ENCODE peak calls at places on chromosome 1, in eight cellular contexts. M is Panc1, Q is pancreas, F is uterus, D is heart left ventricle, Z is PC-9, G is MM.1S, T is ovary. S is an unnamed sample.

GRCh38 chr1:224676613-224677012 is 60.5 kb downstream of the CNIH3 start:
- DNase-seq in M (no peak), Q (no peak), F (no peak), D (no peak), Z (no peak), G (no peak), T (no peak), S (no peak)

GRCh38 chr1:230375795-230376194 is 50.3 kb downstream of the PGBD5 start:
- DNase-seq in M (no peak), Q (peak; percentile 18), F (no peak), D (peak; percentile 23), Z (no peak), G (no peak), T (no peak), S (no peak)

GRCh38 chr1:53266038-53266437 is 27.7 kb upstream of the MAGOH start:
- DNase-seq in M (no peak), Q (no peak), F (no peak), D (no peak), Z (no peak), G (no peak), T (no peak), S (no peak)

GRCh38 chr1:73744985-73745384 is 453.0 kb downstream of the LRRIQ3 start:
- DNase-seq in M (no peak), Q (no peak), F (no peak), D (no peak), Z (no peak), G (no peak), T (no peak), S (no peak)

GRCh38 chr1:235068155-235069121 is 60.2 kb downstream of the TOMM20 start:
- DNase-seq in M (peak; percentile 95), Q (no peak), F (no peak), D (no peak), Z (peak; percentile 98), G (no peak), T (no peak), S (peak; percentile 98)

GRCh38 chr1:178098262-178098661 is 4.4 kb downstream of the RASAL2 start:
- DNase-seq in M (no peak), Q (no peak), F (no peak), D (no peak), Z (no peak), G (no peak), T (no peak), S (no peak)

GRCh38 chr1:248850536-248851251 is 8.2 kb downstream of the ZNF692 start:
- DNase-seq in M (no peak), Q (peak; percentile 8), F (no peak), D (no peak), Z (no peak), G (no peak), T (no peak), S (no peak)

GRCh38 chr1:207015791-207016190 is 16.8 kb downstream of the C1orf116 start:
- DNase-seq in M (no peak), Q (no peak), F (no peak), D (no peak), Z (no peak), G (no peak), T (no peak), S (no peak)

GRCh38 chr1:209675567-209676154 is 449 bp downstream of the G0S2 start:
- DNase-seq in M (no peak), Q (peak; percentile 52), F (peak; percentile 26), D (peak; percentile 46), Z (no peak), G (no peak), T (peak; percentile 71), S (no peak)

GRCh38 chr1:36089393-36090121 is 865 bp downstream of the ADPRS start:
- DNase-seq in M (no peak), Q (peak; percentile 19), F (no peak), D (no peak), Z (peak; percentile 59), G (peak; percentile 50), T (no peak), S (peak; percentile 48)

GRCh38 chr1:91604632-91605031 is 104.0 kb downstream of the CDC7 start:
- DNase-seq in M (no peak), Q (no peak), F (no peak), D (no peak), Z (no peak), G (no peak), T (no peak), S (no peak)

GRCh38 chr1:153612755-153613331 is at the start of gene S100A16:
- DNase-seq in M (no peak), Q (peak; percentile 79), F (peak; percentile 81), D (peak; percentile 76), Z (peak; percentile 86), G (no peak), T (peak; percentile 82), S (peak; percentile 88)

GRCh38 chr1:32351859-32352745 is 10.2 kb downstream of the FAM229A start:
- DNase-seq in M (no peak), Q (no peak), F (peak; percentile 68), D (peak; percentile 63), Z (no peak), G (no peak), T (peak; percentile 83), S (no peak)

GRCh38 chr1:219466766-219467165 is 146.1 kb downstream of the ZC3H11B start:
- DNase-seq in M (no peak), Q (no peak), F (no peak), D (no peak), Z (no peak), G (no peak), T (no peak), S (no peak)

GRCh38 chr1:236356141-236356540 is 37.9 kb upstream of the EDARADD start:
- DNase-seq in M (no peak), Q (no peak), F (no peak), D (no peak), Z (no peak), G (no peak), T (no peak), S (no peak)

GRCh38 chr1:178690496-178690895 is 34.5 kb upstream of the RALGPS2 start:
- DNase-seq in M (no peak), Q (no peak), F (no peak), D (no peak), Z (no peak), G (no peak), T (no peak), S (no peak)

GRCh38 chr1:26084844-26085243 is 17.4 kb upstream of the TRIM63 start:
- DNase-seq in M (no peak), Q (no peak), F (no peak), D (no peak), Z (no peak), G (no peak), T (no peak), S (no peak)

GRCh38 chr1:92444351-92444750 is 42.4 kb downstream of the GFI1 start:
- DNase-seq in M (no peak), Q (no peak), F (no peak), D (no peak), Z (no peak), G (no peak), T (no peak), S (peak; percentile 52)

GRCh38 chr1:119779869-119780356 is 11.2 kb upstream of the HMGCS2 start:
- DNase-seq in M (no peak), Q (peak; percentile 48), F (peak; percentile 43), D (no peak), Z (peak; percentile 97), G (no peak), T (peak; percentile 64), S (no peak)

GRCh38 chr1:64917328-64917861 is 49.0 kb downstream of the JAK1 start:
- DNase-seq in M (peak; percentile 92), Q (peak; percentile 42), F (peak; percentile 76), D (peak; percentile 64), Z (peak; percentile 86), G (no peak), T (no peak), S (peak; percentile 91)
- H3K4me1 ChIP-seq in M (peaks cover 64% of the 10 kb centered on the region), Q (peaks cover 76% of the 10 kb centered on the region), F (no peaks in the 10 kb centered on the region), D (peaks cover 60% of the 10 kb centered on the region), Z (peaks cover 56% of the 10 kb centered on the region), G (peaks cover 10% of the 10 kb centered on the region), T (peaks cover 18% of the 10 kb centered on the region), S (peaks cover 22% of the 10 kb centered on the region)

GRCh38 chr1:221778125-221778524 is 36.2 kb upstream of the DUSP10 start:
- DNase-seq in M (no peak), Q (no peak), F (no peak), D (no peak), Z (no peak), G (no peak), T (no peak), S (no peak)
- H3K27ac ChIP-seq in M (no peak overlapping the region), Q (no peak overlapping the region), F (no peak overlapping the region), D (no peak overlapping the region), Z (no peak overlapping the region), G (peak overlapping the region; percentile 74), T (no peak overlapping the region), S (no peak overlapping the region)

DNA sequence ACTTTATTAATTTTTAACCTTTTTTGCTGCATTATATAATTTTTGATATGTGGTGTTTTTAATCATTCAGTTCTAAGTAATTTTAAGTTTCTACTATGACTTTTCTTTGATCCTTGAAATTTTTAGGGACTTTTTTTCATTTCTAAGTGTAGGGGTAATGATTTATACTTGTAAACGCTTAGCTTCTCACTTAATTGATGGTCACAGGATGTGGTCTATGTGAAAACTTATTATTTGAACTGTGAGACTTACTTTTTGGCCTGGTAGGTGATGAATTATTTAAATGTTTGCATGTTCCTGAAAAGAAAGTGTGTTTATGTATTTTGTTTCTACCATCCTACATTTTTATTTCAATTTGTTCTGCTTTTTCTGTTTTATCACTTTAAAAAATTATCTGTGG is 17.2 kb downstream of the ALPL start:
- DNase-seq in M (no peak), Q (no peak), F (no peak), D (no peak), Z (no peak), G (no peak), T (no peak), S (no peak)
- H3K4me1 ChIP-seq in M (no peaks in the 10 kb centered on the region), Q (no peaks in the 10 kb centered on the region), F (no peaks in the 10 kb centered on the region), D (no peaks in the 10 kb centered on the region), Z (no peaks in the 10 kb centered on the region), G (no peaks in the 10 kb centered on the region), T (no peaks in the 10 kb centered on the region), S (no peaks in the 10 kb centered on the region)

GRCh38 chr1:205716371-205717132 is 33.4 kb downstream of the NUCKS1 start:
- DNase-seq in M (no peak), Q (no peak), F (no peak), D (no peak), Z (no peak), G (no peak), T (no peak), S (no peak)
- H3K27ac ChIP-seq in M (no peak overlapping the region), Q (no peak overlapping the region), F (no peak overlapping the region), D (no peak overlapping the region), Z (no peak overlapping the region), G (no peak overlapping the region), T (no peak overlapping the region), S (no peak overlapping the region)

DNA sequence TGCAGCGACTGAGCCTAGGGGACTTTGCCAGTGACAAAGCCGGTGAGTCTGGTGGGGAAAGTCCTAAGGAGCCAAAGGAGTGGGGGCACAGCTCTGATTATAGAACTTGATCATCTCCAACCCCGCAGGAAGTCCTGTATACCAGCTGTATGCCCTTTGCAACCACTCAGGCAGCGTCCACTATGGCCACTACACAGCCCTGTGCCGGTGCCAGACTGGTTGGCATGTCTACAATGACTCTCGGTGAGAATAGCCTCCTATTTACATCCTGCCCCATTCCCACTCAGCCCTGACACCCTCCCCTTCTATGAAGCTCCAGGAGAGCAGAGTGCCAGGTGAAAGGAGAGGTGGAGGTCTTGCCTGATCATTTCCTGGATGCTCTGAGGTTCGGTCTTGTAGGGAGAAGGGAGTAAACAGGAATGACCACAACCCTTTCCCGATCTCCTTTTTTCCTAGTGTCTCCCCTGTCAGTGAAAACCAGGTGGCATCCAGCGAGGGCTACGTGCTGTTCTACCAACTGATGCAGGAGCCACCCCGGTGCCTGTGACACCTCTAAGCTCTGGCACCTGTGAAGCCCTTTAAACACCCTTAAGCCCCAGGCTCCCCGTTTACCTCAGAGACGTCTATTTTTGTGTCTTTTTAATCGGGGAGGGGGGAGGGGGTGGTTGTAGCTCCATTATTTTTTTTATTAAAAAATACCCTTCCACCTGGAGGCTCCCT is 1.2 kb upstream of the PPOX start:
- DNase-seq in M (no peak), Q (no peak), F (no peak), D (no peak), Z (no peak), G (no peak), T (no peak), S (no peak)
- H3K4me1 ChIP-seq in M (peaks cover 20% of the 10 kb centered on the region), Q (peaks cover 7% of the 10 kb centered on the region), F (no peaks in the 10 kb centered on the region), D (peaks cover 20% of the 10 kb centered on the region), Z (peaks cover 18% of the 10 kb centered on the region), G (peaks cover 14% of the 10 kb centered on the region), T (peaks cover 10% of the 10 kb centered on the region), S (peaks cover 5% of the 10 kb centered on the region)

S was measured in foreskin keratinocyte.